ENCODE peak calls at places on chromosomes 2 and 18, in eight cellular contexts. One of them, this sample, is unnamed.

GRCh38 chr18:58856881-58857280 is 7.8 kb upstream of the ZNF532 start:
- DNase-seq in lung: no peak
- DNase-seq in cardiac fibroblast: peak
- DNase-seq in MM.1S: no peak
- DNase-seq in colonic mucosa: no peak
- DNase-seq in AG09309: no peak
- DNase-seq in BE2C: no peak
- DNase-seq in lower lobe of right lung: no peak
- DNase-seq in this sample: no peak

GRCh38 chr2:120118018-120118417 is 105.1 kb downstream of the EPB41L5 start:
- DNase-seq in lung: no peak
- DNase-seq in cardiac fibroblast: no peak
- DNase-seq in MM.1S: no peak
- DNase-seq in colonic mucosa: no peak
- DNase-seq in AG09309: no peak
- DNase-seq in BE2C: no peak
- DNase-seq in lower lobe of right lung: no peak
- DNase-seq in this sample: no peak

GRCh38 chr2:74099271-74099670 is 48.4 kb downstream of the BOLA3 start:
- DNase-seq in lung: no peak
- DNase-seq in cardiac fibroblast: no peak
- DNase-seq in MM.1S: no peak
- DNase-seq in colonic mucosa: no peak
- DNase-seq in AG09309: no peak
- DNase-seq in BE2C: no peak
- DNase-seq in lower lobe of right lung: no peak
- DNase-seq in this sample: no peak

GRCh38 chr2:144516981-144517824 is 2.7 kb downstream of the ZEB2 start:
- DNase-seq in lung: no peak
- DNase-seq in cardiac fibroblast: peak
- DNase-seq in MM.1S: peak
- DNase-seq in colonic mucosa: no peak
- DNase-seq in AG09309: peak
- DNase-seq in BE2C: peak
- DNase-seq in lower lobe of right lung: peak
- DNase-seq in this sample: peak

GRCh38 chr2:14907014-14907612 is 274.6 kb downstream of the LRATD1 start:
- DNase-seq in lung: no peak
- DNase-seq in cardiac fibroblast: no peak
- DNase-seq in MM.1S: no peak
- DNase-seq in colonic mucosa: no peak
- DNase-seq in AG09309: no peak
- DNase-seq in BE2C: no peak
- DNase-seq in lower lobe of right lung: no peak
- DNase-seq in this sample: no peak

GRCh38 chr2:40210344-40210967 is 241.4 kb downstream of the SLC8A1 start:
- DNase-seq in lung: no peak
- DNase-seq in cardiac fibroblast: no peak
- DNase-seq in MM.1S: no peak
- DNase-seq in colonic mucosa: no peak
- DNase-seq in AG09309: no peak
- DNase-seq in BE2C: no peak
- DNase-seq in lower lobe of right lung: no peak
- DNase-seq in this sample: no peak

GRCh38 chr18:41666251-41666650 is 288.8 kb upstream of the PIK3C3 start:
- DNase-seq in lung: no peak
- DNase-seq in cardiac fibroblast: peak
- DNase-seq in MM.1S: no peak
- DNase-seq in colonic mucosa: no peak
- DNase-seq in AG09309: no peak
- DNase-seq in BE2C: no peak
- DNase-seq in lower lobe of right lung: no peak
- DNase-seq in this sample: no peak

GRCh38 chr2:111523009-111523408 is 361.0 kb downstream of the ANAPC1 start:
- DNase-seq in lung: no peak
- DNase-seq in cardiac fibroblast: no peak
- DNase-seq in MM.1S: peak
- DNase-seq in colonic mucosa: no peak
- DNase-seq in AG09309: no peak
- DNase-seq in BE2C: peak
- DNase-seq in lower lobe of right lung: no peak
- DNase-seq in this sample: no peak

GRCh38 chr2:66509326-66509811 is 74.4 kb downstream of the MEIS1 start:
- DNase-seq in lung: no peak
- DNase-seq in cardiac fibroblast: peak
- DNase-seq in MM.1S: no peak
- DNase-seq in colonic mucosa: no peak
- DNase-seq in AG09309: no peak
- DNase-seq in BE2C: no peak
- DNase-seq in lower lobe of right lung: no peak
- DNase-seq in this sample: peak

GRCh38 chr2:10407841-10408648 is 40.1 kb downstream of the ODC1 start:
- DNase-seq in lung: peak
- DNase-seq in cardiac fibroblast: peak
- DNase-seq in MM.1S: peak
- DNase-seq in colonic mucosa: peak
- DNase-seq in AG09309: peak
- DNase-seq in BE2C: no peak
- DNase-seq in lower lobe of right lung: peak
- DNase-seq in this sample: no peak

GRCh38 chr2:9268310-9269081 is 61.9 kb downstream of the ASAP2 start:
- DNase-seq in lung: no peak
- DNase-seq in cardiac fibroblast: no peak
- DNase-seq in MM.1S: no peak
- DNase-seq in colonic mucosa: no peak
- DNase-seq in AG09309: no peak
- DNase-seq in BE2C: no peak
- DNase-seq in lower lobe of right lung: no peak
- DNase-seq in this sample: no peak

GRCh38 chr2:159249955-159250723 is 36.4 kb downstream of the WDSUB1 start:
- DNase-seq in lung: peak
- DNase-seq in cardiac fibroblast: peak
- DNase-seq in MM.1S: no peak
- DNase-seq in colonic mucosa: peak
- DNase-seq in AG09309: peak
- DNase-seq in BE2C: no peak
- DNase-seq in lower lobe of right lung: peak
- DNase-seq in this sample: no peak

GRCh38 chr2:190123956-190124355 is 61.4 kb upstream of the MSTN start:
- DNase-seq in lung: no peak
- DNase-seq in cardiac fibroblast: peak
- DNase-seq in MM.1S: no peak
- DNase-seq in colonic mucosa: no peak
- DNase-seq in AG09309: peak
- DNase-seq in BE2C: no peak
- DNase-seq in lower lobe of right lung: no peak
- DNase-seq in this sample: no peak

GRCh38 chr2:171702781-171703556 is 15.7 kb downstream of the DYNC1I2 start:
- DNase-seq in lung: no peak
- DNase-seq in cardiac fibroblast: no peak
- DNase-seq in MM.1S: no peak
- DNase-seq in colonic mucosa: no peak
- DNase-seq in AG09309: no peak
- DNase-seq in BE2C: no peak
- DNase-seq in lower lobe of right lung: no peak
- DNase-seq in this sample: no peak
- TF ChIP-seq CTCF in lung: no peak
- TF ChIP-seq CTCF in cardiac fibroblast: no peak
- TF ChIP-seq CTCF in MM.1S: no peak
- TF ChIP-seq CTCF in colonic mucosa: no peak
- TF ChIP-seq CTCF in AG09309: no peak
- TF ChIP-seq CTCF in BE2C: no peak
- TF ChIP-seq CTCF in lower lobe of right lung: no peak
- TF ChIP-seq CTCF in this sample: no peak

DNA sequence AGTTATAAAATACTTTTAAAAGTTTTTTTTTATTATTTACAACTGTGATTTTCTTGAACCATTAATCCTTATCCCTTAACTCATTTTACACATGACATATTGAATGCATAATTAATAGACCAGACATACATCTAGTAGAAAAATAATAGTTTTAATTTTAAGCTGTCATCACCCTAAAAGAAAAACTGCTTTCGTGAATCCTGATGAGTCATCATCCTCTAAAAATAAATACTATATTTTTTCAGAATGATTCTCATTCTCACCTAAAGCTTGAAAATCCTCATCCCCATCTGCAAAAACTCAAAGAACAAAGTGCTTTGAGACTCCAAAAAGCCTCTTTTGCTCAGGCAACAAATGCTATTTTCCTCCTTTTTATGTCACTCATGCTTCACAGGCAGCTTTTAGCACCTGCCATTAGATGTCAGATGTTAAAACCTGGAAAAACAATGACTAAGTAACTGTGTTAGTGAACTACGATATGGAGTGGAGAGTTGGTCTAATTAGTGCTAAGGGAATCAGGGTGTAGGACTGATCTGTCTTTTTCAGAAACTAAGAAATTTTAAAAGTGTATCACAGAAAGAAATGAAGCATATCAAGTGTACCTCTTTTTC is 297.6 kb downstream of the TMX3 start:
- DNase-seq in lung: no peak
- DNase-seq in cardiac fibroblast: no peak
- DNase-seq in MM.1S: no peak
- DNase-seq in colonic mucosa: no peak
- DNase-seq in AG09309: no peak
- DNase-seq in BE2C: no peak
- DNase-seq in lower lobe of right lung: no peak
- DNase-seq in this sample: no peak
- H3K4me3 ChIP-seq in lung: no peak
- H3K4me3 ChIP-seq in cardiac fibroblast: no peak
- H3K4me3 ChIP-seq in MM.1S: peak
- H3K4me3 ChIP-seq in colonic mucosa: no peak
- H3K4me3 ChIP-seq in AG09309: no peak
- H3K4me3 ChIP-seq in BE2C: no peak
- H3K4me3 ChIP-seq in lower lobe of right lung: no peak
- H3K4me3 ChIP-seq in this sample: no peak

DNA sequence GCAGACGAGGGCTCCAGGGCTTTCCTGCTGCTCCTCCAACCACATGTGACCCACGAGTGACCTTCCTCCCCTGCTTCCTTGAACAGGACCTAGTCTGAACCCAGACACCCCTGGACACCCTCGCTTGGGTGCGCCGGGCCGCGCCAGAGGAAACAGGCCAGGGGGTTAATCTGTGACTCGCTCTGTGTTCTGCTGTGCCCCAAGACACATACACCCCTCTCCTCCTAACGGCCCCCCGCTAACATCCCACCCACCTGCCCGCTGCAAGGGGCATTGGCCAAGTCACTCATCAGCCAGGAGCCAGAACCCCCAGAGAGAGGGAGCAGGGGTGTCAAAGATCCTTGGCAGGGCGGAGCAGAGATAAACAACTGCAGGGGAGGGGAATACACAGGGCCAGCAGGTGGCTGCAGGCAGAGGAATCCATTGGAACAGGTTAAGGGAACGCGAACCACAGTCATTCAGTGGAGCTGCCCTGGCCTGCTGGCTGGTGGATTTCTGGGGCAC is 38.1 kb downstream of the TNS1 start:
- DNase-seq in lung: no peak
- DNase-seq in cardiac fibroblast: no peak
- DNase-seq in MM.1S: no peak
- DNase-seq in colonic mucosa: no peak
- DNase-seq in AG09309: no peak
- DNase-seq in BE2C: no peak
- DNase-seq in lower lobe of right lung: peak
- DNase-seq in this sample: no peak
- TF ChIP-seq CTCF in lung: no peak
- TF ChIP-seq CTCF in cardiac fibroblast: no peak
- TF ChIP-seq CTCF in MM.1S: no peak
- TF ChIP-seq CTCF in colonic mucosa: no peak
- TF ChIP-seq CTCF in AG09309: no peak
- TF ChIP-seq CTCF in BE2C: no peak
- TF ChIP-seq CTCF in lower lobe of right lung: no peak
- TF ChIP-seq CTCF in this sample: no peak

GRCh38 chr2:85746313-85747004 is 7.3 kb upstream of the ATOH8 start:
- DNase-seq in lung: no peak
- DNase-seq in cardiac fibroblast: no peak
- DNase-seq in MM.1S: no peak
- DNase-seq in colonic mucosa: no peak
- DNase-seq in AG09309: no peak
- DNase-seq in BE2C: no peak
- DNase-seq in lower lobe of right lung: no peak
- DNase-seq in this sample: no peak

GRCh38 chr2:85743304-85743978 is 10.3 kb upstream of the ATOH8 start:
- DNase-seq in lung: no peak
- DNase-seq in cardiac fibroblast: peak
- DNase-seq in MM.1S: no peak
- DNase-seq in colonic mucosa: no peak
- DNase-seq in AG09309: no peak
- DNase-seq in BE2C: no peak
- DNase-seq in lower lobe of right lung: no peak
- DNase-seq in this sample: peak

GRCh38 chr2:85744055-85744454 is 9.7 kb upstream of the ATOH8 start:
- DNase-seq in lung: no peak
- DNase-seq in cardiac fibroblast: no peak
- DNase-seq in MM.1S: no peak
- DNase-seq in colonic mucosa: no peak
- DNase-seq in AG09309: no peak
- DNase-seq in BE2C: no peak
- DNase-seq in lower lobe of right lung: no peak
- DNase-seq in this sample: no peak

GRCh38 chr2:85745619-85746018 is 8.2 kb upstream of the ATOH8 start:
- DNase-seq in lung: no peak
- DNase-seq in cardiac fibroblast: no peak
- DNase-seq in MM.1S: no peak
- DNase-seq in colonic mucosa: no peak
- DNase-seq in AG09309: no peak
- DNase-seq in BE2C: no peak
- DNase-seq in lower lobe of right lung: no peak
- DNase-seq in this sample: no peak

DNA sequence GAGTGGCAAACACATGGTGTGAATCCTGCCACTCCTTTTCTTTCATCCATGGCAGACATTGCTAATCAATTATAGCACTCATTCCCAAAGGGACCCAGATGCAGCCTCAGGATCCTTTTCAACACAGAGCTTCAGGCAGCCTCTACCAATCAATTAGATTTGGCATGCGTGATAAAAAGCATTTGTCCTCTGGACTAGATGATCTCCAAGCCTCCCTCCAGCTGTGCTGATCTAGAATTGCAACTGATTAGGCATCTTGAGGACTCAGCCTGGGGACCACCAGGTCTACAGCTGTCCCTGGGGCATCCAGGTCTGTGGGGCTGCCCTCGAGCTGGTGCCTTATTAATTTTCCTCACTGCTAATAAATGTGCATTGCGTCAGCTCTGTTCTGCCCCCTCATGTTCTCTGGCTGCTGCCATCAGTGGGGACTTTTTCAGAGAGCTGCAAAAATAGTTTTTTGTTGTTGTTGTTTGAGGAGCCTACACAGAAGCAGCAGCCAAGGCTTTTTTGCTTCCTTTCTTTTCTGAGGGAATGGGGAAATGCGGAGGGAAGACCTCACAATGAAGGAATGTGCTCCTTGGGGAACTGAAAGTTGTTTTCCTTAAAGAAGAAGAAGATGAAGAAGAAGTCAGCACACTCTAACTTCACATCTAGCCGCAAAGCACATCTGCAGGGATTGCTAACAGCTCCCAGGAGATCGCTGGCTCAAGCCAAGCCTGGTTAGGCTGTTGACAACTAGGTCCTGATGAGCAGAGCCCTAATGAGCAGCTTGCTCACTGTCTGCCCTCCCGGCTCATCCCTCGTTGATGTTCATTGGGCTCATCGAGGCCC is 8.8 kb upstream of the ATOH8 start:
- DNase-seq in lung: no peak
- DNase-seq in cardiac fibroblast: peak
- DNase-seq in MM.1S: no peak
- DNase-seq in colonic mucosa: no peak
- DNase-seq in AG09309: no peak
- DNase-seq in BE2C: no peak
- DNase-seq in lower lobe of right lung: no peak
- DNase-seq in this sample: no peak
- H3K4me3 ChIP-seq in lung: no peak
- H3K4me3 ChIP-seq in cardiac fibroblast: no peak
- H3K4me3 ChIP-seq in MM.1S: no peak
- H3K4me3 ChIP-seq in colonic mucosa: no peak
- H3K4me3 ChIP-seq in AG09309: no peak
- H3K4me3 ChIP-seq in BE2C: no peak
- H3K4me3 ChIP-seq in lower lobe of right lung: no peak
- H3K4me3 ChIP-seq in this sample: no peak